ENCODE peak calls at places on chromosomes 11 and 22, in eight cellular contexts. A is mammary epithelial cell, D is lung, F is lower lobe of right lung, J is fibroblast of lung, R is brain microvascular endothelial cell, Z is esophagus squamous epithelium, N is PC-9. S is an unnamed sample.

GRCh38 chr11:65573391-65574146 is 1.2 kb downstream of the FAM89B start:
- DNase-seq in A (no peak), D (no peak), F (no peak), J (no peak), R (no peak), Z (no peak), N (no peak), S (peak; percentile 73)

GRCh38 chr11:93717501-93717900 is 23.8 kb downstream of the TAF1D start:
- DNase-seq in A (no peak), D (no peak), F (no peak), J (peak; percentile 76), R (peak; percentile 18), Z (no peak), N (no peak), S (no peak)

GRCh38 chr11:113730887-113731726 is 25.0 kb upstream of the TMPRSS5 start:
- DNase-seq in A (peak; percentile 55), D (no peak), F (no peak), J (peak; percentile 62), R (peak; percentile 67), Z (no peak), N (no peak), S (peak; percentile 20)

GRCh38 chr22:31753005-31753633 is 700 bp upstream of the DEPDC5 start:
- DNase-seq in A (no peak), D (peak; percentile 42), F (peak; percentile 62), J (no peak), R (no peak), Z (peak; percentile 64), N (peak; percentile 85), S (peak; percentile 64)

GRCh38 chr11:8694137-8694536 is 11.5 kb downstream of the RPL27A start:
- DNase-seq in A (no peak), D (no peak), F (no peak), J (no peak), R (no peak), Z (no peak), N (no peak), S (no peak)

GRCh38 chr22:36227806-36228205 is 11.5 kb downstream of the APOL2 start:
- DNase-seq in A (no peak), D (no peak), F (no peak), J (no peak), R (no peak), Z (no peak), N (no peak), S (no peak)

GRCh38 chr11:36212507-36212906 is 76.7 kb downstream of the COMMD9 start:
- DNase-seq in A (no peak), D (no peak), F (no peak), J (no peak), R (no peak), Z (no peak), N (no peak), S (no peak)

GRCh38 chr11:78094250-78094649 is 14.6 kb upstream of the NDUFC2 start:
- DNase-seq in A (no peak), D (no peak), F (no peak), J (no peak), R (no peak), Z (no peak), N (no peak), S (no peak)

GRCh38 chr11:2389344-2390026 is 11.1 kb upstream of the TSSC4 start:
- DNase-seq in A (no peak), D (no peak), F (no peak), J (no peak), R (no peak), Z (no peak), N (no peak), S (no peak)

GRCh38 chr22:36386351-36386899 is 1.3 kb downstream of the MYH9 start:
- DNase-seq in A (no peak), D (no peak), F (peak; percentile 66), J (peak; percentile 44), R (no peak), Z (no peak), N (no peak), S (no peak)

GRCh38 chr22:39364646-39365405 is 15.0 kb downstream of the SYNGR1 start:
- DNase-seq in A (no peak), D (no peak), F (no peak), J (peak; percentile 26), R (no peak), Z (no peak), N (no peak), S (no peak)

GRCh38 chr22:39367040-39367439 is 17.2 kb downstream of the SYNGR1 start:
- DNase-seq in A (no peak), D (no peak), F (no peak), J (no peak), R (no peak), Z (no peak), N (no peak), S (no peak)

GRCh38 chr22:39368402-39368801 is 18.6 kb downstream of the SYNGR1 start:
- DNase-seq in A (no peak), D (no peak), F (no peak), J (no peak), R (no peak), Z (no peak), N (no peak), S (no peak)

GRCh38 chr22:39365406-39365782 is 15.6 kb downstream of the SYNGR1 start:
- DNase-seq in A (no peak), D (no peak), F (no peak), J (no peak), R (no peak), Z (no peak), N (no peak), S (no peak)

DNA sequence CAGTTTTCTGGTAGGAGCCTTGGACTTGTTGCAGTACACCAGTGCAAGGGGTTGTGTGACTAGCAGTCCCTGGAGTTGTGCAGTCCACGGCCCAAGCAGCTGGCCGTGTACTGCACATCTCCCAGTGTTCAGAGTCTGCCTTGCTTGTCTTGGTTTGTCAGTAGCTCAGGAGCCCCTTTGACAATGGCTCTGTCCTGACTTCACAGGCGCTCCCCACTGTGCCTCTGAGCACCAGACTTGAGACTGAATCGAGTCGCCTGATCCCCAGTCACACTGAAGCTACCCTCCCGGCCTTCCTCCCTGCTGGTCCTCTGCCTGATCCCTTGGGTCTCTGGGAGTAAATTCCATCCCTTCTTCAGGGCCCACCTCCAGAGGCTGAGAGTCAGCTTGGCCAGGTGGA is 19.4 kb downstream of the SYNGR1 start:
- DNase-seq in A (no peak), D (no peak), F (no peak), J (no peak), R (no peak), Z (no peak), N (no peak), S (no peak)
- H3K4me3 ChIP-seq in A (no peak overlapping the region), D (no peak overlapping the region), F (no peak overlapping the region), J (no peak overlapping the region), R (no peak overlapping the region), Z (no peak overlapping the region), N (no peak overlapping the region), S (no peak overlapping the region)

GRCh38 chr11:12217879-12218278 is 107.5 kb downstream of the MICAL2 start:
- DNase-seq in A (no peak), D (no peak), F (no peak), J (no peak), R (no peak), Z (no peak), N (no peak), S (no peak)
- H3K27ac ChIP-seq in A (no peak overlapping the region), D (no peak overlapping the region), F (peak overlapping the region; percentile 59), J (no peak overlapping the region), R (no peak overlapping the region), Z (no peak overlapping the region), N (no peak overlapping the region), S (no peak overlapping the region)

GRCh38 chr11:126352934-126353801 is 2.3 kb upstream of the ST3GAL4 start:
- DNase-seq in A (peak; percentile 86), D (no peak), F (no peak), J (peak; percentile 76), R (peak; percentile 37), Z (no peak), N (peak; percentile 82), S (no peak)

GRCh38 chr11:126357055-126357962 is 1.8 kb downstream of the ST3GAL4 start:
- DNase-seq in A (no peak), D (no peak), F (no peak), J (no peak), R (no peak), Z (no peak), N (peak; percentile 25), S (no peak)

GRCh38 chr11:126355926-126356897 is 726 bp downstream of the ST3GAL4 start:
- DNase-seq in A (peak; percentile 67), D (no peak), F (peak; percentile 66), J (peak; percentile 20), R (no peak), Z (no peak), N (peak; percentile 49), S (peak; percentile 70)

GRCh38 chr11:126355324-126355925 is at the start of gene ST3GAL4:
- DNase-seq in A (peak; percentile 51), D (peak; percentile 82), F (peak; percentile 84), J (peak; percentile 70), R (peak; percentile 45), Z (peak; percentile 25), N (peak; percentile 55), S (peak; percentile 93)

DNA sequence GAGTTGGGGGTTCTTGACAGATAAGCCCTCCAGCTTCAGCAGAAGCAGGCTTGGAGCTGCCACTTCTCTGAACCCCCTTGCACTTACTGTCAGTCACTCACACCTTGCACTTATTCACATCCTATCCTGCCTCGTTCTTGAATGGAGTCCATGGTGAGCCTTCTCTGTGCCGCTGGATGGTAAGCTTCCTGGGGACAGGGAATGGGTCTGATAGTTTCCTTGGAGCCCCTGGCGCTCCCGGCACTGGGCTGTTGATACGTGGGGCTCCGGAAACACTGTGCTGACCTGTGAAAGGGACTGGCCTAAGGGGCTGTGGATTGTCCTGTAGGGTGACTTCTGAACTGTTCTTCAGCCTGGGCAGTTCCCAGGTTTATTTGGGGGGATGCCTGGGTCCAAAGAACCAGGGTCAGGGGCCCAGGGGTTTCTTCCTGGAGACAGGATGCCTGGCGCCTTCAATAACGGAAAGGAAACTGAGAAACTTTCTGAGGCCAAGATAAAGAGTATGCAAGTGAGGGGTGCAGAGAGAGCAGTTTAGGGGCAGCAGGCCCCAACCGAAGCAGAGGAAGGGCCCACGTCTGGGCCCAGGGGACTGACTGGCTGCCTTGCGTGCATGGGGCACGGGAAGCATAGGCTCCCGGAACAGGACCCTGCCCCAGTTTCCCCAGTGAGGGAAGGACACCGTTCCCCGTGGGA is 709 bp upstream of the ST3GAL4 start:
- DNase-seq in A (no peak), D (no peak), F (no peak), J (no peak), R (no peak), Z (no peak), N (no peak), S (peak; percentile 44)
- H3K4me3 ChIP-seq in A (peak overlapping the region; percentile 88), D (peak overlapping the region; percentile 68), F (peak overlapping the region; percentile 72), J (peak overlapping the region; percentile 63), R (peak overlapping the region; percentile 85), Z (peak overlapping the region; percentile 55), N (peak overlapping the region; percentile 94), S (peak overlapping the region; percentile 70)

DNA sequence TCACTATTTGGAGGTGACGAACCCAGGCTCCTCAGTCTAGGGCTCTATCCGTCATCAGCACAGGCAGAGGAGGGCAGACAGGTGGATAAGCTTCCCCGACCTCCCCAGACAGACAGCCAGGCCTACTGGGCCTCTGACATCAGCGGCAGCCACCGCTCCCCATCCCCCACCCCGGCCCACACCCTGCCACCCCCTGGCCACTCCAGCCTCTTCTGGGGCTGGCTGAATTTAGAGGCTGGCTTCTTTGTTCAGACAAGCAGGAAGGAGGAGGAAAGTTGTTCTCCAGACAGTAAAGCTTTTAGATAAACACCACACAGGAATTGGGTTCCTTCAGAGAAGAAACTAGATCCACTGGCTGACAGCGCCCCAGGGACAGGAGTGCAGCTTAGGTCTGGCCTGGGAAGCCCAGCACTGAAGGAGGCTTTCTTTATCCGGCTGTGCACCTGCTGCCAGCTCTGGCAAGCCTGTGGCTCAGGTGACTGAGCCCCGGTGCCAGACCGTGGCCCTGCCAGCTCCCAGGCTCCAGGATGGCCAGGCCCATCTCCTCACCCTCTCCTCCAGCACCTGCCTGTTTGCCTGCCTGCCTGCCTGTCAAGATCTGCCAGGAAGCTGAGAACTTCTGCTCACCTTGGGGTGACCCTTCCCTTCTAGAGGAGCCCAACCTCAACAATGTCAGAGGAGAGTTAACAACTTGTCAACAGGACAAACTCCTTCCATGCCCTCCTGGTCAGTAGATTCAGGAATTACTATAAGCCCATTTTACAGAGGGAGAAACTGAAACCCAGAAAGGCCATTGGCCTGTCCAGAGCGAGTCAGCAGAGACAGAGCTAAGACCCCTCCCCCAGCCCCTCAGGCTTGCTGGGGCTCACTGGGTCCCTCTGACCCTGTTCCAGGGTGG is 44.0 kb upstream of the KLHL35 start:
- DNase-seq in A (no peak), D (no peak), F (peak; percentile 50), J (no peak), R (no peak), Z (no peak), N (no peak), S (no peak)
- H3K27ac ChIP-seq in A (no peak overlapping the region), D (no peak overlapping the region), F (peak overlapping the region; percentile 78), J (no peak overlapping the region), R (no peak overlapping the region), Z (no peak overlapping the region), N (no peak overlapping the region), S (no peak overlapping the region)